ENCODE peak calls at places on chromosome 15, in six cellular contexts. T is lower leg skin, X is spleen, G is GM12865, K is OCI-LY7, F is breast epithelium. Q is an unnamed sample.
A peak's percentile ranks its signal among the peaks of the same experiment; 100 is the strongest.

GRCh38 chr15:28208583-28208982 is 109.5 kb upstream of the OCA2 start:
- DNase-seq in X (no peak), K (no peak), G (no peak), F (no peak), T (no peak), Q (no peak)

GRCh38 chr15:57867970-57868791 is 161.7 kb downstream of the POLR2M start:
- DNase-seq in K (no peak), X (no peak), T (no peak), F (no peak), G (peak; percentile 11), Q (peak; percentile 5)

GRCh38 chr15:47997712-47998111 is 123.1 kb upstream of the SLC24A5 start:
- DNase-seq in F (no peak), G (no peak), X (no peak), K (no peak), T (no peak), Q (no peak)

GRCh38 chr15:36458406-36458805 is 121.0 kb upstream of the CDIN1 start:
- DNase-seq in F (no peak), K (no peak), G (no peak), X (no peak), T (no peak), Q (no peak)

GRCh38 chr15:71296032-71296686 is 180.9 kb downstream of the THSD4 start:
- DNase-seq in T (no peak), K (no peak), G (no peak), X (no peak), F (no peak), Q (no peak)

GRCh38 chr15:63348392-63348791 is 33.3 kb downstream of the CA12 start:
- DNase-seq in X (peak; percentile 83), K (no peak), G (no peak), F (peak; percentile 79), T (peak; percentile 91), Q (no peak)

GRCh38 chr15:78065284-78065872 is 12.1 kb downstream of the TBC1D2B start:
- DNase-seq in K (no peak), X (no peak), G (peak; percentile 67), T (peak; percentile 95), F (no peak), Q (peak; percentile 30)

GRCh38 chr15:33985751-33986150 is 17.5 kb downstream of the CHRM5 start:
- DNase-seq in X (no peak), K (no peak), G (no peak), F (no peak), T (no peak), Q (no peak)

GRCh38 chr15:26438316-26438715 is 334.6 kb downstream of the GABRB3 start:
- DNase-seq in K (no peak), X (no peak), T (no peak), F (no peak), G (no peak), Q (no peak)

GRCh38 chr15:98616397-98616796 is 31.9 kb upstream of the IGF1R start:
- DNase-seq in K (no peak), F (no peak), G (no peak), T (peak; percentile 69), X (no peak), Q (no peak)

GRCh38 chr15:36843822-36844221 is 256.5 kb downstream of the MEIS2 start:
- DNase-seq in G (no peak), T (no peak), X (no peak), F (no peak), K (no peak), Q (no peak)

GRCh38 chr15:65532738-65533051 is 2.4 kb downstream of the HACD3 start:
- DNase-seq in F (no peak), G (peak; percentile 22), T (no peak), X (no peak), K (no peak), Q (no peak)

GRCh38 chr15:47377465-47377864 is 339.8 kb upstream of the SEMA6D start:
- DNase-seq in T (no peak), X (no peak), K (no peak), G (no peak), F (no peak), Q (no peak)

GRCh38 chr15:95716708-95717107 is 613.8 kb upstream of the NR2F2 start:
- DNase-seq in G (no peak), F (no peak), K (no peak), T (no peak), X (no peak), Q (no peak)

GRCh38 chr15:98628216-98628615 is 20.1 kb upstream of the IGF1R start:
- DNase-seq in X (no peak), F (no peak), K (no peak), G (no peak), T (no peak), Q (no peak)

GRCh38 chr15:95872366-95872771 is 458.1 kb upstream of the NR2F2 start:
- DNase-seq in K (no peak), F (no peak), T (no peak), X (no peak), G (no peak), Q (no peak)

GRCh38 chr15:73994912-73995622 is 551 bp downstream of the PML start:
- DNase-seq in G (no peak), K (peak; percentile 27), F (no peak), X (peak; percentile 91), T (peak; percentile 89), Q (no peak)

GRCh38 chr15:73872370-73872769 is 994 bp upstream of the TBC1D21 start:
- DNase-seq in X (no peak), T (peak; percentile 13), F (no peak), G (no peak), K (no peak), Q (no peak)

GRCh38 chr15:81308260-81308659 is 15.7 kb downstream of the STARD5 start:
- DNase-seq in K (no peak), T (no peak), F (no peak), G (no peak), X (no peak), Q (no peak)

GRCh38 chr15:58748040-58748786 is 1.3 kb downstream of the ADAM10 start:
- DNase-seq in K (peak; percentile 77), F (no peak), X (no peak), T (no peak), G (peak; percentile 70), Q (peak; percentile 43)

GRCh38 chr15:71647479-71647792 is 162.9 kb upstream of the NR2E3 start:
- DNase-seq in T (no peak), G (no peak), X (no peak), K (no peak), F (no peak), Q (no peak)

GRCh38 chr15:95636107-95636506 is 694.4 kb upstream of the NR2F2 start:
- DNase-seq in F (no peak), T (no peak), G (peak; percentile 15), K (no peak), X (no peak), Q (no peak)

GRCh38 chr15:62770752-62771151 is 271.8 kb upstream of the TPM1 start:
- DNase-seq in F (no peak), G (no peak), K (no peak), X (no peak), T (no peak), Q (no peak)

GRCh38 chr15:39419651-39420050 is 161.2 kb upstream of the THBS1 start:
- DNase-seq in F (no peak), T (no peak), G (no peak), K (no peak), X (no peak), Q (no peak)

GRCh38 chr15:73630030-73630429 is 3.2 kb downstream of the NPTN start:
- DNase-seq in F (no peak), G (peak; percentile 19), T (no peak), X (no peak), K (no peak), Q (no peak)

GRCh38 chr15:71239592-71240364 is 124.5 kb downstream of the THSD4 start:
- DNase-seq in T (no peak), G (no peak), X (no peak), K (no peak), F (no peak), Q (no peak)

GRCh38 chr15:33089878-33090757 is 104.4 kb downstream of the FMN1 start:
- DNase-seq in F (no peak), X (no peak), T (no peak), G (peak; percentile 22), K (no peak), Q (no peak)

GRCh38 chr15:80844011-80844732 is 65.0 kb downstream of the CEMIP start:
- DNase-seq in F (no peak), T (no peak), K (no peak), X (no peak), G (no peak), Q (no peak)

GRCh38 chr15:89007989-89008388 is 80.3 kb upstream of the ABHD2 start:
- DNase-seq in X (no peak), K (no peak), T (no peak), G (no peak), F (no peak), Q (no peak)

GRCh38 chr15:79007066-79007465 is 62.2 kb upstream of the CTSH start:
- DNase-seq in F (no peak), T (no peak), G (peak; percentile 57), X (peak; percentile 59), K (peak; percentile 89), Q (no peak)

DNA sequence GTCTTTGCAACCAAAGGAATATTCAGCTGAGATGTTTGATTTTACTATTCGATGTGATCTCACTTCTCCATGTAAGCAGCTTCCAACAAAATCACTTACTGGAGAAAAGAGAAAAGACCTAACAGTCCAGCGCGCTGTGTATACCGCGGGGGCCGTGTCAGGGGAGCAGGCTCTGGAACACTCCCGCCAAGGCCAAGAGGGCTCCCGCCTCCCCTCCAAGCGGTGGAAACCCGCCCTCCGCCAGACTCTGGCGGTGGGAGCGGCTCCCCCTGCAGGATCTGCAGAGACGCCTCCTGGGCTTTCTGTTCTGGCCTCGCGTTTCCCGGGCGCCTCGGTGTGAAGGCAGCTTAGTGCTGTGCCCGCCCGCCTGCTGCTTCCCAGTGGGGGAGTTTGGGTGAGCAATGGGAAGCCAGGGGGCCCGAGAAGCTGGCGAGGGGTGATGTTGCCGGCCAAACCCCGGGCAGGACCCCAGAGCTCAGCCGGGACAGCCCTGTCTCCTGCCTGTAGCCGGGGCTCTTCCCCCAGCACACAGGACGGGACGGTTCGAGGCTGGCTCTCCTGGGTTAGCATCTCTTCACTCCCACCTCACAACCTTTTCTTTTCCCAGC is 36.3 kb downstream of the CHST14 start:
- DNase-seq in K (peak; percentile 46), X (peak; percentile 87), T (peak; percentile 92), G (peak; percentile 65), F (peak; percentile 64), Q (peak; percentile 47)
- H3K4me3 ChIP-seq in K (no peak overlapping the region), X (peak overlapping the region; percentile 6), T (no peak overlapping the region), G (peak overlapping the region; percentile 11), F (peak overlapping the region; percentile 56), Q (peak overlapping the region; percentile 22)

DNA sequence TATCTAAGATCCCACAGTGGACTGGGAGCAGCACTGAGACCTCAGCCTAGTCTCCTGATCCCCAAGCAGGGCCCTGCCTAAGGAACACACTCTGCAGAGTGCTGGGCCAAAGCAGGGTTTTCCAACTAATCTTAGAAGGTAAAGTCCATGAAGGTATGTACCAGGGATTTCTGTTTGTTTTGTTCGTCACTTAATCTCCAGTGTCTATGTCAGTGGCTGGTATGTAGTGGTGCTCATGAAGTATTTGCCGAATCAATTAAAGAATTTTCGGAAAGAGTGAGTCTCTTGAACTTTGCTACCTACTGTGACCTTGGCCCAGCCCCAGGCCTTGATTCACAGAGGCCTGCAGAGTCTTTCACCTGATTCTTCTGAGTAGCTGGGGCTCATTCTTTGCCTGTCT is 1.7 kb downstream of the DUOX1 start:
- DNase-seq in T (no peak), G (no peak), F (no peak), K (no peak), X (no peak), Q (no peak)
- H3K4me3 ChIP-seq in T (no peak overlapping the region), G (no peak overlapping the region), F (no peak overlapping the region), K (no peak overlapping the region), X (no peak overlapping the region), Q (no peak overlapping the region)

GRCh38 chr15:100349321-100349695 is 7.5 kb upstream of the ADAMTS17 start:
- DNase-seq in X (no peak), G (no peak), K (no peak), T (no peak), F (no peak), Q (no peak)
- H3K4me3 ChIP-seq in X (peak overlapping the region; percentile 69), G (no peak overlapping the region), K (no peak overlapping the region), T (no peak overlapping the region), F (peak overlapping the region; percentile 81), Q (no peak overlapping the region)

GRCh38 chr15:41876689-41877088 is 17.2 kb downstream of the SPTBN5 start:
- DNase-seq in T (no peak), G (no peak), X (peak; percentile 68), K (no peak), F (no peak), Q (no peak)
- H3K4me3 ChIP-seq in T (no peak overlapping the region), G (no peak overlapping the region), X (no peak overlapping the region), K (no peak overlapping the region), F (no peak overlapping the region), Q (no peak overlapping the region)